ENCODE peak calls at places on chromosome 14, in seven cellular contexts. N is OCI-LY7, P is hepatocyte, J is MM.1S, E is SK-N-SH, T is PC-3, V is GM23338. M is an unnamed sample.

GRCh38 chr14:82854131-82854530 is 1320.5 kb upstream of the SEL1L start:
- DNase-seq in N (no peak), P (no peak), J (no peak), E (no peak), T (no peak), V (peak; percentile 53), M (peak; percentile 62)

GRCh38 chr14:97179573-97179972 is 382.4 kb downstream of the VRK1 start:
- DNase-seq in N (no peak), P (no peak), J (no peak), E (no peak), T (peak; percentile 23), V (no peak), M (no peak)

GRCh38 chr14:51304428-51304827 is 64.4 kb downstream of the TMX1 start:
- DNase-seq in N (no peak), P (no peak), J (no peak), E (no peak), T (no peak), V (peak; percentile 53), M (no peak)

GRCh38 chr14:68663385-68664076 is 129.3 kb downstream of the ZFP36L1 start:
- DNase-seq in N (no peak), P (no peak), J (no peak), E (no peak), T (no peak), V (no peak), M (no peak)

GRCh38 chr14:101472518-101472849 is 88.8 kb upstream of the DIO3 start:
- DNase-seq in N (no peak), P (no peak), J (no peak), E (no peak), T (no peak), V (no peak), M (no peak)

GRCh38 chr14:101365329-101366158 is 195.8 kb upstream of the DIO3 start:
- DNase-seq in N (peak; percentile 77), P (no peak), J (no peak), E (peak; percentile 14), T (no peak), V (no peak), M (peak; percentile 89)

GRCh38 chr14:21917699-21918436 is 244.2 kb upstream of the OR4E1 start:
- DNase-seq in N (peak; percentile 89), P (peak; percentile 70), J (peak; percentile 62), E (peak; percentile 11), T (peak; percentile 95), V (peak; percentile 83), M (peak; percentile 68)

GRCh38 chr14:87805315-87805723 is 187.7 kb downstream of the GALC start:
- DNase-seq in N (peak; percentile 33), P (peak; percentile 50), J (no peak), E (peak; percentile 41), T (peak; percentile 22), V (peak; percentile 76), M (peak; percentile 18)

GRCh38 chr14:68715032-68715924 is 77.6 kb downstream of the ZFP36L1 start:
- DNase-seq in N (no peak), P (no peak), J (no peak), E (no peak), T (no peak), V (no peak), M (no peak)

DNA sequence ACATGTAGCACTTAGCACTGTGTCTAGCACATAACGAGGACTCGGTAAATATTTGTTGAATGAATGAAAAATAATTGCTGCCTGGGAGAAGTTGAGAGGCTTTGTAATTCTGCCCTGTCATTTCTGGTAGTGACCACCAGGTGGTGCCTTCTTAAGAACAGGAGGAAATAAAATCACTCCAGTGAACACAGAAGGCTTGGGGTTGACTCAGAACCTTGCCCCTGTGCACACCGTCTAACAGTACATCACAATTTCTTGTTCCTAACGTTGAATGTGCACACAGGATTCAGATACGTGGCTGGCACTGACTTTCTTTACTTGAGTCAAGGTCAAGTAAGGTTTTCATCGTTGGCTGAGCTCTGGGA is 91.8 kb downstream of the RGS6 start:
- DNase-seq in N (peak; percentile 53), P (peak; percentile 65), J (peak; percentile 22), E (peak; percentile 2), T (peak; percentile 62), V (peak; percentile 83), M (peak; percentile 72)
- TF ChIP-seq CTCF in N (peak; percentile 78), P (peak; percentile 52), J (peak; percentile 57), E (peak; percentile 45), T (peak; percentile 72), V (peak; percentile 71), M (peak; percentile 79)

DNA sequence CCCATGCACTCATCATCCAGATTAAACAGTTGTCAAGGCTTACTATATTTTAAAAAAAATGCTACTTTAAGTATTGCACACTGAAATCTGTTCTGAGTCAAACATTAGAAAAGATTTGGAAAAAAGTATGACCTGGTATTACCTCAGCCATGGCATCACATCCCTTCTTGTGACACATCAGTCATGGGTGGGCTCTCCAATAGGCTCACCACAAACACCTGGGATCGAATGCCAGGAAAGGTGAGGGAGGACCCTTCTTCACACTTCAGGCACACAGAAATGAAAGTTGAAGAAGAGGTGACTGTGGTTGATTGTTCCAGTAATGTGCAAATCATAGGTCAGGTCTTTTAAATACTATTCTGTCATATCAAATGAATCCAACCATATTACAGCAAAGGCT is 36.6 kb upstream of the GZMB start:
- DNase-seq in N (no peak), P (no peak), J (no peak), E (no peak), T (no peak), V (no peak), M (no peak)
- TF ChIP-seq EZH2phosphoT487 in N (no peak), P (no peak), J (no peak), E (no peak), T (no peak), V (no peak), M (no peak)

DNA sequence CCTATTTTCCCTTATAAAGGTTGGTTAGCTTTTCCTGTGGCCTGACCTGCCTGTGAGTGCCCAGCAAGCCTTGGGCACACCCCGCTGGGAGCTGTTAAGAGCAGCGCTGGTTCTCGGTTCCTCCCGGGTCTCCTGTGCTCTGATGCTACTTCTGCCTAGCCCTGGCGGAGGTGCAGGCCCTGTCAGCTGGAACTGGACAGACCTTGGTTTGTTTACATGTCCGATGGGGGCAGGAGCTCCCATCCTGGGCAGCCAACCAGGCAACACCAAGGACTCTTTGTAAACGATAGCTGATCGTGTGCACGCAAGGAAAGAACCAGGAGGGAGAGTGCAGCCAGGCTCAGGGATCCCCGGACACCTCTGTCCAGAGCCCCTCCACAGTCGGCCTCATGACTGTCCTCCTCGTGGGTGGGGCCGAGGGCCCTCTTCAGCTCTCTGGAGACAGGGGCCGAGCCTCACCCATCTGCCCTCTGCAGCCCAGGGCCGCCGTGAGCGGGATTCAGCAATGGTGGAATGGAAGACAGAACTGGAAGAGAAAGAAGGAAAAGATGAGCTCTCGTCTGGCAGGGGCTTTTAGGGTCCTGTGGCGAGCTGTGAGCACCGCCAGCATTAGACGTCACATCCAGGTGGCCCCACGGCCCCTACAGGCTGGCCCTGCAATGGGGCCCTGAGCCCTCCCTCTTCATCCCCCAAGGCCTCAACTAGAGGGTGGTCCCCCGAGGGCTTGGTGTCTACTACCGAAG is 12.2 kb downstream of the TNFAIP2 start:
- DNase-seq in N (no peak), P (no peak), J (no peak), E (no peak), T (no peak), V (no peak), M (no peak)
- H3K4me2 ChIP-seq in N (no peak overlapping the region), P (no peak overlapping the region), J (no peak overlapping the region), E (no peak overlapping the region), T (no peak overlapping the region), V (no peak overlapping the region), M (no peak overlapping the region)

GRCh38 chr14:104926619-104927431 is 2.1 kb downstream of the PLD4 start:
- DNase-seq in N (peak; percentile 91), P (no peak), J (peak; percentile 76), E (no peak), T (no peak), V (peak; percentile 20), M (no peak)
- TF ChIP-seq CTCF in N (no peak), P (no peak), J (no peak), E (no peak), T (no peak), V (no peak), M (no peak)

M was measured in neural progenitor cell.